ENCODE peak calls at places on chromosomes 1 and 21, in eight cellular contexts. A, T, I, C, G, P, V and M are unnamed samples.
A peak's percentile ranks its signal among the peaks of the same experiment; 100 is the strongest.

GRCh38 chr1:231395051-231395995 is 26.8 kb downstream of the EGLN1 start:
- DNase-seq in A (no peak), T (peak; percentile 95), C (no peak), V (peak; percentile 90), I (no peak), G (no peak), P (no peak), M (peak; percentile 88)

GRCh38 chr1:37239225-37239740 is 205.0 kb upstream of the GRIK3 start:
- DNase-seq in P (no peak), V (no peak), T (no peak), C (no peak), G (no peak), A (no peak), I (no peak), M (no peak)

GRCh38 chr1:220045356-220046051 is 801 bp downstream of the EPRS1 start:
- DNase-seq in T (no peak), A (no peak), V (no peak), C (no peak), P (no peak), I (no peak), G (no peak), M (peak; percentile 63)

GRCh38 chr1:184753608-184754478 is 815 bp downstream of the EDEM3 start:
- DNase-seq in P (no peak), A (peak; percentile 69), T (no peak), V (no peak), I (no peak), C (no peak), G (no peak), M (peak; percentile 18)

GRCh38 chr1:57616906-57617305 is 193.0 kb upstream of the DAB1 start:
- DNase-seq in A (no peak), G (no peak), T (no peak), C (no peak), I (no peak), P (no peak), V (no peak), M (no peak)

GRCh38 chr1:93353286-93353685 is 7.6 kb downstream of the DR1 start:
- DNase-seq in T (peak; percentile 38), V (peak; percentile 56), G (no peak), A (no peak), C (no peak), I (no peak), P (no peak), M (no peak)

GRCh38 chr1:112743174-112744018 is 28.3 kb upstream of the PPM1J start:
- DNase-seq in T (no peak), C (no peak), I (no peak), G (no peak), P (no peak), A (no peak), V (no peak), M (no peak)

GRCh38 chr1:179230721-179231120 is 1.2 kb upstream of the ABL2 start:
- DNase-seq in P (no peak), T (no peak), G (no peak), V (no peak), A (no peak), I (no peak), C (no peak), M (no peak)

GRCh38 chr1:20183035-20183434 is 2.9 kb upstream of the UBXN10 start:
- DNase-seq in P (no peak), A (no peak), T (no peak), C (no peak), G (no peak), V (no peak), I (no peak), M (no peak)

GRCh38 chr1:27003745-27004470 is 8.7 kb downstream of the TENT5B start:
- DNase-seq in V (no peak), T (no peak), G (no peak), C (no peak), A (no peak), I (no peak), P (no peak), M (no peak)

GRCh38 chr1:181504294-181505115 is 21.2 kb downstream of the CACNA1E start:
- DNase-seq in T (no peak), G (no peak), V (no peak), C (peak; percentile 16), P (no peak), A (peak; percentile 35), I (no peak), M (peak; percentile 42)

GRCh38 chr1:47502746-47503370 is 65.0 kb downstream of the FOXD2 start:
- DNase-seq in G (no peak), I (no peak), A (peak; percentile 58), C (no peak), P (no peak), T (no peak), V (no peak), M (no peak)

GRCh38 chr1:64703600-64703999 is 41.3 kb upstream of the RAVER2 start:
- DNase-seq in T (no peak), C (no peak), P (no peak), A (no peak), I (no peak), G (no peak), V (no peak), M (peak; percentile 39)

GRCh38 chr21:41071410-41071809 is 96.5 kb upstream of the BACE2 start:
- DNase-seq in C (peak; percentile 14), A (peak; percentile 46), V (no peak), I (no peak), T (no peak), P (no peak), G (no peak), M (peak; percentile 10)

DNA sequence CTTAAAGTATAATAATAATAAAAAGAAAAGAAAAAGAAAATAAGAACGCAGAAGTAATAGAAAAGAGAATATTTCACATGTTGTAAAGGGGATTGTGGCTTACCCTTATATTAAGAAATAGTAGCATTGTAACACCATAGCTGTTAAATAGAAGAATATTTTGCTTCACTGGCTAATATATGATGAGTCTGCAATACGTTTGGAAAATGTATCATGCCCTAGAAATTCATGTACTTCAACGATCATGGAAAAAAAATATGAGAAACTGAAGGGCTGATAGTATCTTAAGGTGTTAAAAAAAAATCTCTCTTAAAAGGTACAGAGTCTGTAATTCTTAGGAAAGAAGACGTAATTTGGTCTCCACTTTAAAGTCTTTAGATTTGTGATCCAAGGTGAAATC is 1390.5 kb upstream of the ADGRL2 start:
- DNase-seq in V (no peak), A (no peak), I (no peak), G (no peak), C (no peak), T (no peak), P (no peak), M (no peak)
- TF ChIP-seq CTCF in V (no peak), A (no peak), I (no peak), G (no peak), C (no peak), T (no peak), P (no peak), M (no peak)

GRCh38 chr1:81304187-81304586 is 496.5 kb upstream of the ADGRL2 start:
- DNase-seq in V (peak; percentile 21), P (no peak), I (no peak), G (no peak), A (no peak), T (no peak), C (no peak), M (peak; percentile 66)
- TF ChIP-seq CTCF in V (no peak), P (no peak), I (no peak), G (no peak), A (no peak), T (no peak), C (no peak), M (no peak)

DNA sequence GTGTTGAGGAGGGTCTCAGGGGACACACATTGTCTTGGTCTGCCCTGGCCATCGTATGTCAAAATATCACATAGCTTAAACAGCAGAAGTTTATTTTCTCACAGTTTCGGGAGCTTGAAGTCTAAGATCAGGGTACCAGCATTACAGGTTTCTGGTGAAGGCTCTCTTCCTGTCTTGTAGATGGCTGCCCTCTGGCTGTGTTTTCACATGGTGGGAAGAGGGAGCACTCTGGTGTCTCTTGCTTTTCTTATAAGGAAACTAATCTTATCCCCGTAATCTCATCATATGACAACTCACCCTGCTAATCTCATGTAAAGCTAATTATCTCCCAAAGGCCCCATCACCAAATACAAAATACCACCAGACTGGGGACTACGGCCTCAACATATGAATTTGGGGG is 246.9 kb upstream of the ST6GALNAC5 start:
- DNase-seq in G (no peak), C (no peak), I (no peak), A (no peak), V (no peak), T (no peak), P (no peak), M (no peak)
- TF ChIP-seq CTCF in G (no peak), C (no peak), I (no peak), A (no peak), V (no peak), T (no peak), P (no peak), M (no peak)

GRCh38 chr1:41612953-41613352 is 128.5 kb upstream of the EDN2 start:
- DNase-seq in G (no peak), V (no peak), P (no peak), I (no peak), C (no peak), A (no peak), T (no peak), M (no peak)

GRCh38 chr1:41611932-41612450 is 127.5 kb upstream of the EDN2 start:
- DNase-seq in G (no peak), C (no peak), I (no peak), P (no peak), V (no peak), T (no peak), A (no peak), M (no peak)

GRCh38 chr1:41615316-41615715 is 130.8 kb upstream of the EDN2 start:
- DNase-seq in G (no peak), T (no peak), C (no peak), V (no peak), A (no peak), P (no peak), I (no peak), M (no peak)

GRCh38 chr1:41614818-41615217 is 130.3 kb upstream of the EDN2 start:
- DNase-seq in P (no peak), A (no peak), I (no peak), C (no peak), V (no peak), G (no peak), T (no peak), M (no peak)

GRCh38 chr1:41613646-41614592 is 129.4 kb upstream of the EDN2 start:
- DNase-seq in A (no peak), T (peak; percentile 70), V (no peak), P (no peak), G (no peak), C (no peak), I (no peak), M (peak; percentile 73)
- TF ChIP-seq CTCF in A (no peak), T (no peak), V (no peak), P (no peak), G (no peak), C (no peak), I (no peak), M (no peak)

GRCh38 chr1:67126111-67126746 is 8.5 kb downstream of the C1orf141 start:
- DNase-seq in I (no peak), C (no peak), T (no peak), P (no peak), A (no peak), V (no peak), G (no peak), M (peak; percentile 43)
- TF ChIP-seq CTCF in I (no peak), C (no peak), T (peak; percentile 29), P (peak; percentile 36), A (no peak), V (no peak), G (no peak), M (no peak)